ENCODE peak calls at places on chromosomes 7 and 10, in four cellular contexts. X is lung; B is heart left ventricle; C is CD8-positive, alpha-beta T cell. Q is an unnamed sample. For H3K27me3 and H3K4me1, the result is how much of the 10 kb centered on the place peaks cover.

GRCh38 chr7:28988818-28989595 is 30.9 kb upstream of the TRIL start:
- DNase-seq in C (no peak), X (no peak), B (no peak), Q (no peak)

GRCh38 chr10:90162464-90162863 is 461.1 kb downstream of the KIF20B start:
- DNase-seq in X (no peak), B (no peak), C (no peak), Q (no peak)

GRCh38 chr7:119944601-119944972 is 328.4 kb upstream of the KCND2 start:
- DNase-seq in C (no peak), B (no peak), X (no peak), Q (no peak)

GRCh38 chr10:83932245-83932644 is 207.1 kb upstream of the GHITM start:
- DNase-seq in X (no peak), B (no peak), C (no peak), Q (no peak)

GRCh38 chr10:122163182-122164027 is 107.7 kb upstream of the BTBD16 start:
- DNase-seq in X (no peak), C (no peak), B (no peak), Q (no peak)

GRCh38 chr7:21914671-21915070 is 31.0 kb downstream of the CDCA7L start:
- DNase-seq in C (no peak), X (no peak), B (no peak), Q (no peak)

GRCh38 chr7:76328390-76328789 is 25.9 kb downstream of the HSPB1 start:
- DNase-seq in C (no peak), B (no peak), X (no peak), Q (no peak)

GRCh38 chr10:98323221-98324164 is 55.5 kb upstream of the LOXL4 start:
- DNase-seq in C (no peak), B (peak), X (peak), Q (peak)

GRCh38 chr7:86190347-86190746 is 453.4 kb upstream of the GRM3 start:
- DNase-seq in B (no peak), X (no peak), C (no peak), Q (no peak)

GRCh38 chr7:78769551-78770101 is 683.8 kb downstream of the MAGI2 start:
- DNase-seq in X (no peak), B (no peak), C (no peak), Q (no peak)

GRCh38 chr10:102648889-102649752 is 4.8 kb downstream of the TRIM8 start:
- DNase-seq in C (no peak), X (no peak), B (no peak), Q (peak)

GRCh38 chr10:124032982-124033886 is 60.2 kb downstream of the CHST15 start:
- DNase-seq in X (no peak), C (no peak), B (no peak), Q (no peak)

GRCh38 chr10:78460204-78460603 is 426.5 kb downstream of the RPS24 start:
- DNase-seq in X (no peak), C (no peak), B (no peak), Q (no peak)

GRCh38 chr10:30313579-30314376 is 35.3 kb downstream of the MTPAP start:
- DNase-seq in X (no peak), B (no peak), C (no peak), Q (no peak)

GRCh38 chr7:48118041-48118440 is 29.0 kb downstream of the UPP1 start:
- DNase-seq in B (no peak), C (no peak), X (no peak), Q (no peak)

GRCh38 chr10:71649631-71650030 is 69.9 kb downstream of the C10orf105 start:
- DNase-seq in X (no peak), C (no peak), B (no peak), Q (no peak)

GRCh38 chr7:127446842-127447241 is 54.3 kb upstream of the ZNF800 start:
- DNase-seq in X (no peak), C (no peak), B (no peak), Q (no peak)

GRCh38 chr10:75395955-75396860 is 5.4 kb downstream of the ZNF503 start:
- DNase-seq in C (no peak), B (peak), X (peak), Q (peak)

GRCh38 chr7:109437957-109438356 is 868.3 kb downstream of the DNAJB9 start:
- DNase-seq in X (no peak), C (no peak), B (no peak), Q (no peak)

GRCh38 chr10:131972474-131973071 is 9.2 kb downstream of the BNIP3 start:
- DNase-seq in B (peak), X (no peak), C (no peak), Q (no peak)

GRCh38 chr10:21600804-21601512 is 66.9 kb downstream of the MLLT10 start:
- DNase-seq in C (no peak), B (no peak), X (no peak), Q (no peak)

GRCh38 chr7:30841801-30842541 is 69.7 kb upstream of the AQP1 start:
- DNase-seq in B (no peak), X (no peak), C (no peak), Q (no peak)

GRCh38 chr10:133084491-133084890 is 3.2 kb upstream of the ADGRA1 start:
- DNase-seq in X (no peak), C (no peak), B (no peak), Q (no peak)

GRCh38 chr10:133087679-133088523 is at the start of gene ADGRA1:
- DNase-seq in C (no peak), B (no peak), X (no peak), Q (no peak)

GRCh38 chr10:133085251-133086125 is 2.2 kb upstream of the ADGRA1 start:
- DNase-seq in X (no peak), C (no peak), B (no peak), Q (no peak)

GRCh38 chr10:133087045-133087678 is 562 bp upstream of the ADGRA1 start:
- DNase-seq in X (no peak), C (no peak), B (no peak), Q (no peak)

GRCh38 chr10:133086247-133086646 is 1.5 kb upstream of the ADGRA1 start:
- DNase-seq in B (no peak), C (no peak), X (no peak), Q (no peak)
- H3K27me3 ChIP-seq in B (half or more), C (under half), X (under half), Q (under half)

GRCh38 chr7:90187507-90188050 is 24.0 kb upstream of the STEAP2 start:
- DNase-seq in C (no peak), X (no peak), B (no peak), Q (no peak)
- H3K27ac ChIP-seq in C (no peak), X (no peak), B (no peak), Q (no peak)

GRCh38 chr10:3037182-3037581 is 30.2 kb upstream of the PFKP start:
- DNase-seq in B (no peak), X (no peak), C (no peak), Q (no peak)
- H3K4me1 ChIP-seq in B (under half), X (under half), C (under half), Q (under half)

GRCh38 chr10:1300218-1300617 is 244.0 kb downstream of the WDR37 start:
- DNase-seq in X (no peak), C (no peak), B (no peak), Q (no peak)
- H3K27me3 ChIP-seq in X (under half), C (under half), B (under half), Q (under half)

GRCh38 chr7:137981668-137982067 is 20.2 kb downstream of the CREB3L2 start:
- DNase-seq in B (no peak), C (no peak), X (no peak), Q (no peak)
- H3K27ac ChIP-seq in B (peak), C (no peak), X (no peak), Q (no peak)

GRCh38 chr7:51321961-51322515 is 5.4 kb upstream of the COBL start:
- DNase-seq in C (no peak), B (no peak), X (no peak), Q (no peak)
- H3K4me1 ChIP-seq in C (under half), B (under half), X (under half), Q (under half)

GRCh38 chr10:97101166-97101940 is 84.4 kb downstream of the SLIT1 start:
- DNase-seq in X (no peak), C (no peak), B (no peak), Q (no peak)
- H3K27me3 ChIP-seq in X (under half), C (under half), B (under half), Q (under half)

GRCh38 chr7:116499168-116500070 is at the start of gene CAV2:
- DNase-seq in C (no peak), B (peak), X (peak), Q (peak)

GRCh38 chr7:116502201-116503096 is 2.9 kb downstream of the CAV2 start:
- DNase-seq in X (no peak), B (no peak), C (no peak), Q (no peak)

GRCh38 chr7:116503835-116504234 is 4.3 kb downstream of the CAV2 start:
- DNase-seq in X (no peak), C (no peak), B (no peak), Q (no peak)

GRCh38 chr7:116500071-116500853 is 724 bp downstream of the CAV2 start:
- DNase-seq in C (no peak), X (peak), B (peak), Q (peak)

DNA sequence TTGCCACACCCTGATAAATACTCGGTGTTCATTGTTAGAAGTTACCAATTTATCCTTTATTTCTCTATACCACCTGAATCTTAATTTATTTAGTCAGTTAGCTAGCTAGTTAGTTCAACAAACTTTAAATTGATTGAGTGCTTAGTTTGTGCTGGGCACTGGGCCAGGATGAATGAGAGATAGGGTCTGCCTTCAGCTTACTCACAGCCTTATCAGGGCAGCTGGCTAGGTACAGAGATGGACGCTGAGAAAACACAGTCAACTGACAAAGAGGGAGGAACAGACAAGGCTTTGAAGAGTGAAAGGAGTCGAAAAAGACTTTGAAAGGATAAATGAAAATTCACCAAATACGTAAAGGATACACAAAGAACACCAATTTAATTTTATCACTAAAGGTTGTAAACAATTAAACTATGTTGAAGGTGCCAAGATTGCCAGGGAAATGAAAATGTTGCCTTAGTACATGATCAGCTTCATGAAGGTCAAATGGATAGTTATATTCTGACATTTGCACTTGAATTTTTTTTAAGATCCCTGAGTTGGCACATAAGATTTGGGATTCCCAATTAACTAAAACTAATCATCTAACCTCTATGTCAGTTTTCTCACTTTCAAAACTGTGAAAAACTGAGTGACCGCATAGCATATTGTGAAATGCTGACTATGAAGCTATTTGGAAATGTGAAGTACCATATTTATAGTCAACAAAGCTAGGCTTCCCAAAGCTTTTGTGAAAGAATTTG is 2.1 kb downstream of the CAV2 start:
- DNase-seq in C (no peak), B (peak), X (no peak), Q (peak)
- H3K27ac ChIP-seq in C (no peak), B (peak), X (peak), Q (no peak)

DNA sequence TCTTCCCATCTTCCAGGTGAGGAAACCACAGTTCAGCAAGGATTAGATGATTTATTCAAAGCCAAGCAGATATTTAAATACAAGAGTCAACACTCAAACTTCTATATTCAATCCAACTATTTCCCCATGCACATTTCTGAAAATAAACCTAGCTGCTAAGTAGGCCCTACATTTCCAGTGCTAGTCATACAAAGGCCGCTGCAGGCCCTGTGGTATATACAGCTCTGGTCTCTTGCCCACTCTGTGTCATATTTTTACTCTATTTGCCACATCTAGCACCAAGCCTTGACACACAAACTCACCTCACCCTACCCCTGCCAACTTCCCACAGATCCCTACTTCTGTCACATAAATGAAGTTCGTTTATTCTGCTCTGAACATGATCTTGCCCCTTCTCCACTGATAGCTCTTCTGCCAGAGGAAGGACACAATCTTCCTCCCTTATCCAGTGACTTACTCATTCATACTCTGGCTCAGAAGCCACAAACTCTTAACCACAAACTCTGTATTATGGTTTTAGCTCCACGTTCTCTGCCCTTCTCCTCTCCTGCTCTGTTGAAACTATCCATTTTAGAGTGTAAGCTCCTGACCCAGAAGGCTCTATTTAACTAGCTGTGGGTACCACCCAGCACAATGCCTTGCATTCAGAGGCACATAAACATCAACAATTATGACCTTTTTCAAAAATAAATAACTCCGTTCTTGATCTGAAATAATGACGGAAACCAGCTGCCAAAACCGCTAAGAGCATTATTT is 180.7 kb downstream of the CPEB3 start:
- DNase-seq in X (no peak), B (no peak), C (no peak), Q (no peak)
- H3K4me1 ChIP-seq in X (under half), B (under half), C (under half), Q (under half)

GRCh38 chr7:1770331-1770730 is 100.3 kb downstream of the ELFN1 start:
- DNase-seq in X (no peak), C (no peak), B (no peak), Q (no peak)
- H3K27me3 ChIP-seq in X (under half), C (under half), B (under half), Q (under half)

Q was measured in pancreas.